ENCODE peak calls at places on chromosomes 5 and 9, in four cellular contexts. D is NCI-H1105 treated with DMSO at 0.1 percent for 48 hours; L is stimulated activated CD8-positive, alpha-beta memory T cell treated with anti-CD3 and anti-CD28 coated beads, Interleukin-4, amount 100 ng/mL, for 48 hours; E is Karpas-422. Y is an unnamed sample.

GRCh38 chr9:136082496-136083361 is 12.4 kb downstream of the NACC2 start:
- DNase-seq in D (no peak), L (no peak), E (no peak), Y (no peak)

GRCh38 chr5:61995486-61995885 is 310.5 kb upstream of the KIF2A start:
- DNase-seq in E (no peak), D (no peak), L (no peak), Y (no peak)

GRCh38 chr9:93390953-93391515 is 60.5 kb upstream of the FAM120A start:
- DNase-seq in L (no peak), E (no peak), D (peak; percentile 2), Y (no peak)

GRCh38 chr5:91541696-91542095 is 158.6 kb upstream of the ARRDC3 start:
- DNase-seq in E (no peak), D (no peak), L (no peak), Y (no peak)

GRCh38 chr5:61286446-61287132 is 45.5 kb upstream of the ZSWIM6 start:
- DNase-seq in E (no peak), L (no peak), D (no peak), Y (no peak)

GRCh38 chr9:98457696-98458370 is 202.4 kb upstream of the TBC1D2 start:
- DNase-seq in E (no peak), D (no peak), L (no peak), Y (no peak)

GRCh38 chr5:142244440-142244839 is 80.4 kb downstream of the SPRY4 start:
- DNase-seq in E (no peak), L (no peak), D (no peak), Y (no peak)

GRCh38 chr9:128568470-128569083 is 16.2 kb downstream of the SPTAN1 start:
- DNase-seq in D (no peak), E (no peak), L (no peak), Y (no peak)

GRCh38 chr5:157540707-157541451 is 34.7 kb downstream of the ADAM19 start:
- DNase-seq in E (no peak), L (peak; percentile 62), D (no peak), Y (no peak)

GRCh38 chr5:75662080-75662479 is 50.8 kb downstream of the ANKDD1B start:
- DNase-seq in E (no peak), L (no peak), D (no peak), Y (no peak)

GRCh38 chr9:71647094-71647591 is 121.2 kb downstream of the CEMIP2 start:
- DNase-seq in L (no peak), D (no peak), E (no peak), Y (no peak)

GRCh38 chr9:107480386-107480789 is 9.2 kb downstream of the KLF4 start:
- DNase-seq in L (no peak), D (no peak), E (no peak), Y (no peak)

GRCh38 chr5:116046823-116047222 is 14.6 kb downstream of the ARL14EPL start:
- DNase-seq in L (no peak), E (no peak), D (no peak), Y (no peak)

GRCh38 chr9:8703904-8704303 is 904.3 kb upstream of the DMAC1 start:
- DNase-seq in L (no peak), E (no peak), D (no peak), Y (no peak)

GRCh38 chr5:178569485-178569884 is 20.7 kb downstream of the COL23A1 start:
- DNase-seq in L (no peak), E (no peak), D (no peak), Y (no peak)

Y was measured in NCI-H1092 treated with DMSO at 0.1 percent for 48 hours.